ENCODE peak calls at places on chromosomes 1 and 21, in eight cellular contexts. W, B, A, Y, V, E, U and I are unnamed samples.

GRCh38 chr1:109657970-109658369 is 2.1 kb downstream of the GSTM4 start:
- DNase-seq in W (no peak), B (no peak), A (no peak), Y (no peak), V (no peak), E (no peak), U (no peak), I (no peak)

GRCh38 chr1:172069535-172069934 is 228.2 kb downstream of the DNM3 start:
- DNase-seq in W (peak; percentile 38), B (no peak), A (no peak), Y (no peak), V (no peak), E (no peak), U (no peak), I (no peak)

GRCh38 chr1:23651069-23651808 is 40.4 kb upstream of the RPL11 start:
- DNase-seq in W (peak; percentile 64), B (peak; percentile 14), A (peak; percentile 67), Y (no peak), V (peak; percentile 75), E (no peak), U (no peak), I (peak; percentile 84)

GRCh38 chr1:100581096-100581705 is 43.3 kb downstream of the GPR88 start:
- DNase-seq in W (no peak), B (no peak), A (no peak), Y (no peak), V (no peak), E (no peak), U (no peak), I (no peak)

GRCh38 chr1:55065649-55066048 is 26.3 kb downstream of the PCSK9 start:
- DNase-seq in W (no peak), B (no peak), A (no peak), Y (no peak), V (no peak), E (no peak), U (no peak), I (no peak)

GRCh38 chr1:53294557-53294956 is 33.3 kb downstream of the LRP8 start:
- DNase-seq in W (peak; percentile 53), B (peak; percentile 13), A (no peak), Y (no peak), V (peak; percentile 73), E (no peak), U (peak; percentile 44), I (no peak)

GRCh38 chr1:179550753-179551682 is 24.7 kb downstream of the NPHS2 start:
- DNase-seq in W (peak; percentile 65), B (peak; percentile 23), A (no peak), Y (no peak), V (peak; percentile 66), E (no peak), U (no peak), I (no peak)

GRCh38 chr1:59674605-59675004 is 140.1 kb upstream of the HOOK1 start:
- DNase-seq in W (peak; percentile 84), B (no peak), A (no peak), Y (no peak), V (no peak), E (no peak), U (no peak), I (no peak)

GRCh38 chr1:109631513-109632260 is 12.1 kb downstream of the AMPD2 start:
- DNase-seq in W (no peak), B (no peak), A (no peak), Y (no peak), V (no peak), E (no peak), U (no peak), I (no peak)

GRCh38 chr1:221117548-221117951 is 238.3 kb downstream of the HLX start:
- DNase-seq in W (peak; percentile 74), B (peak; percentile 77), A (peak; percentile 68), Y (no peak), V (peak; percentile 99), E (peak; percentile 98), U (no peak), I (peak; percentile 59)

GRCh38 chr1:180257028-180257386 is 26.9 kb downstream of the LHX4 start:
- DNase-seq in W (no peak), B (no peak), A (no peak), Y (no peak), V (no peak), E (no peak), U (no peak), I (no peak)

GRCh38 chr1:245917403-245917802 is 589.7 kb downstream of the SMYD3 start:
- DNase-seq in W (no peak), B (no peak), A (no peak), Y (no peak), V (no peak), E (no peak), U (no peak), I (no peak)

GRCh38 chr1:111988743-111989453 is 570 bp downstream of the KCND3 start:
- DNase-seq in W (no peak), B (no peak), A (peak; percentile 54), Y (no peak), V (no peak), E (no peak), U (peak; percentile 1), I (peak; percentile 75)

GRCh38 chr1:172897738-172898137 is 153.0 kb downstream of the TNFSF18 start:
- DNase-seq in W (peak; percentile 56), B (peak; percentile 74), A (no peak), Y (no peak), V (peak; percentile 81), E (no peak), U (no peak), I (no peak)

GRCh38 chr21:22342855-22343254 is 1344.6 kb downstream of the NCAM2 start:
- DNase-seq in W (no peak), B (no peak), A (no peak), Y (no peak), V (peak; percentile 29), E (no peak), U (no peak), I (no peak)

GRCh38 chr1:162072770-162073169 is 3.3 kb downstream of the NOS1AP start:
- DNase-seq in W (no peak), B (no peak), A (no peak), Y (no peak), V (peak; percentile 40), E (no peak), U (no peak), I (no peak)

GRCh38 chr1:19768321-19769210 is 31.1 kb downstream of the TMCO4 start:
- DNase-seq in W (no peak), B (no peak), A (no peak), Y (no peak), V (no peak), E (no peak), U (no peak), I (no peak)

GRCh38 chr1:182003953-182004586 is 57.4 kb downstream of the ZNF648 start:
- DNase-seq in W (no peak), B (no peak), A (no peak), Y (no peak), V (no peak), E (no peak), U (no peak), I (peak; percentile 76)

GRCh38 chr21:32257952-32258785 is 20.7 kb downstream of the MIS18A start:
- DNase-seq in W (peak; percentile 91), B (peak; percentile 89), A (peak; percentile 72), Y (no peak), V (peak; percentile 87), E (peak; percentile 79), U (no peak), I (peak; percentile 63)

GRCh38 chr1:51048670-51049069 is 53.4 kb upstream of the C1orf185 start:
- DNase-seq in W (no peak), B (no peak), A (no peak), Y (no peak), V (peak; percentile 46), E (no peak), U (no peak), I (no peak)

GRCh38 chr1:60394436-60394835 is 320.9 kb upstream of the C1orf87 start:
- DNase-seq in W (no peak), B (no peak), A (no peak), Y (no peak), V (no peak), E (no peak), U (no peak), I (no peak)

GRCh38 chr1:245043617-245043952 is 111.2 kb upstream of the KIF26B start:
- DNase-seq in W (no peak), B (no peak), A (no peak), Y (no peak), V (no peak), E (no peak), U (no peak), I (no peak)

GRCh38 chr1:41482906-41483895 is 1.3 kb downstream of the EDN2 start:
- DNase-seq in W (no peak), B (peak; percentile 30), A (peak; percentile 36), Y (no peak), V (no peak), E (no peak), U (no peak), I (no peak)

GRCh38 chr21:10466200-10466599 is 55.2 kb upstream of the TPTE start:
- DNase-seq in W (no peak), B (no peak), A (no peak), Y (no peak), V (no peak), E (no peak), U (no peak), I (no peak)

GRCh38 chr1:111364690-111365089 is 62.8 kb downstream of the OVGP1 start:
- DNase-seq in W (peak; percentile 3), B (no peak), A (no peak), Y (no peak), V (no peak), E (peak; percentile 38), U (no peak), I (no peak)

GRCh38 chr1:203507227-203507626 is 13.3 kb downstream of the OPTC start:
- DNase-seq in W (peak; percentile 72), B (no peak), A (no peak), Y (no peak), V (peak; percentile 63), E (no peak), U (no peak), I (no peak)

GRCh38 chr1:240999826-241000225 is 357.2 kb downstream of the RGS7 start:
- DNase-seq in W (no peak), B (no peak), A (no peak), Y (no peak), V (no peak), E (no peak), U (no peak), I (no peak)

GRCh38 chr21:42711667-42712066 is 58.2 kb downstream of the PDE9A start:
- DNase-seq in W (no peak), B (no peak), A (no peak), Y (no peak), V (no peak), E (no peak), U (no peak), I (no peak)

GRCh38 chr1:234851450-234852438 is 241.8 kb upstream of the IRF2BP2 start:
- DNase-seq in W (peak; percentile 49), B (peak; percentile 50), A (peak; percentile 76), Y (no peak), V (peak; percentile 84), E (peak; percentile 24), U (no peak), I (peak; percentile 60)

GRCh38 chr1:63920154-63921117 is 146.6 kb downstream of the ROR1 start:
- DNase-seq in W (peak; percentile 91), B (peak; percentile 86), A (no peak), Y (no peak), V (peak; percentile 98), E (peak; percentile 90), U (no peak), I (no peak)

GRCh38 chr21:14263879-14264278 is 47.9 kb downstream of the RBM11 start:
- DNase-seq in W (no peak), B (peak; percentile 24), A (no peak), Y (no peak), V (no peak), E (no peak), U (no peak), I (no peak)

GRCh38 chr1:16393255-16394177 is 26.5 kb downstream of the SZRD1 start:
- DNase-seq in W (peak; percentile 16), B (no peak), A (peak; percentile 64), Y (no peak), V (no peak), E (no peak), U (no peak), I (no peak)

GRCh38 chr1:15950302-15950701 is 25.6 kb downstream of the ZBTB17 start:
- DNase-seq in W (no peak), B (no peak), A (no peak), Y (peak; percentile 45), V (no peak), E (no peak), U (peak; percentile 48), I (no peak)

GRCh38 chr1:92461364-92462097 is 25.2 kb downstream of the GFI1 start:
- DNase-seq in W (no peak), B (peak; percentile 30), A (no peak), Y (no peak), V (peak; percentile 61), E (no peak), U (no peak), I (no peak)